ENCODE peak calls at places on chromosomes 1 and 21, in four cellular contexts. B, V, P and X are unnamed samples.

GRCh38 chr1:15027515-15027948 is 126.0 kb upstream of the TMEM51 start:
- DNase-seq in B (peak), V (peak), P (peak), X (peak)

GRCh38 chr1:203084588-203085527 is 954 bp downstream of the MYOG start:
- DNase-seq in B (peak), V (no peak), P (no peak), X (no peak)

GRCh38 chr1:83761084-83761760 is 237.7 kb downstream of the TTLL7 start:
- DNase-seq in B (no peak), V (no peak), P (no peak), X (no peak)

GRCh38 chr1:171174895-171175294 is 10.2 kb upstream of the FMO2 start:
- DNase-seq in B (no peak), V (no peak), P (no peak), X (no peak)

GRCh38 chr1:221100196-221100950 is 221.1 kb downstream of the HLX start:
- DNase-seq in B (no peak), V (no peak), P (no peak), X (no peak)

GRCh38 chr1:43317817-43318471 is 17.2 kb downstream of the TIE1 start:
- DNase-seq in B (no peak), V (peak), P (peak), X (no peak)

GRCh38 chr1:84689514-84690396 is 506 bp downstream of the SSX2IP start:
- DNase-seq in B (peak), V (peak), P (no peak), X (peak)

GRCh38 chr1:211343607-211344334 is 17.1 kb downstream of the TRAF5 start:
- DNase-seq in B (no peak), V (no peak), P (no peak), X (no peak)

GRCh38 chr1:228650141-228650540 is 85.1 kb upstream of the RHOU start:
- DNase-seq in B (no peak), V (no peak), P (peak), X (no peak)

GRCh38 chr1:244865028-244865371 is 657 bp upstream of the HNRNPU start:
- DNase-seq in B (no peak), V (peak), P (no peak), X (peak)

GRCh38 chr1:100582943-100583342 is 45.0 kb downstream of the GPR88 start:
- DNase-seq in B (no peak), V (no peak), P (no peak), X (no peak)

GRCh38 chr1:51850420-51851297 is 27.9 kb downstream of the NRDC start:
- DNase-seq in B (no peak), V (no peak), P (peak), X (peak)

GRCh38 chr1:184404727-184405027 is 17.8 kb downstream of the C1orf21 start:
- DNase-seq in B (no peak), V (no peak), P (no peak), X (no peak)

GRCh38 chr1:29389533-29390041 is 153.3 kb downstream of the PTPRU start:
- DNase-seq in B (no peak), V (no peak), P (no peak), X (no peak)

GRCh38 chr1:69645477-69645876 is 77.8 kb downstream of the LRRC7 start:
- DNase-seq in B (no peak), V (no peak), P (no peak), X (no peak)

GRCh38 chr21:17343055-17343454 is 169.8 kb upstream of the CXADR start:
- DNase-seq in B (no peak), V (no peak), P (no peak), X (no peak)

GRCh38 chr1:110243581-110243980 is 33.5 kb downstream of the KCNC4 start:
- DNase-seq in B (no peak), V (no peak), P (no peak), X (no peak)

GRCh38 chr1:74531807-74532206 is 19.4 kb upstream of the LRRC53 start:
- DNase-seq in B (no peak), V (no peak), P (no peak), X (no peak)

GRCh38 chr21:44947111-44947929 is 7.5 kb downstream of the SLX9 start:
- DNase-seq in B (peak), V (no peak), P (no peak), X (peak)

GRCh38 chr1:96698332-96698983 is 23.1 kb upstream of the PTBP2 start:
- DNase-seq in B (no peak), V (no peak), P (no peak), X (peak)

GRCh38 chr1:40392206-40392605 is 18.7 kb downstream of the SMAP2 start:
- DNase-seq in B (no peak), V (peak), P (no peak), X (no peak)

GRCh38 chr21:36973986-36974850 is 7.7 kb upstream of the HLCS start:
- DNase-seq in B (no peak), V (no peak), P (no peak), X (no peak)

GRCh38 chr1:198638894-198639319 is at the start of gene PTPRC:
- DNase-seq in B (no peak), V (no peak), P (no peak), X (no peak)

GRCh38 chr1:60848583-60849188 is 233.7 kb upstream of the NFIA start:
- DNase-seq in B (no peak), V (no peak), P (no peak), X (no peak)

GRCh38 chr1:145997156-145998023 is 1.0 kb upstream of the TXNIP start:
- DNase-seq in B (peak), V (no peak), P (no peak), X (peak)

GRCh38 chr1:205588691-205589445 is 42.9 kb downstream of the ELK4 start:
- DNase-seq in B (no peak), V (no peak), P (no peak), X (no peak)

GRCh38 chr1:94883688-94884087 is 43.2 kb downstream of the CNN3 start:
- DNase-seq in B (no peak), V (no peak), P (no peak), X (no peak)

GRCh38 chr1:183114441-183114840 is 71.6 kb upstream of the LAMC2 start:
- DNase-seq in B (no peak), V (no peak), P (no peak), X (no peak)

GRCh38 chr21:35491114-35491513 is 442.0 kb upstream of the RUNX1 start:
- DNase-seq in B (no peak), V (no peak), P (no peak), X (no peak)

GRCh38 chr1:32250893-32251716 is at the start of gene LCK:
- DNase-seq in B (no peak), V (no peak), P (no peak), X (no peak)

GRCh38 chr1:79899914-79900313 is 893.4 kb upstream of the ADGRL4 start:
- DNase-seq in B (no peak), V (no peak), P (no peak), X (no peak)

GRCh38 chr1:53541761-53542550 is 82.8 kb downstream of the DMRTB1 start:
- DNase-seq in B (peak), V (no peak), P (peak), X (no peak)

GRCh38 chr1:61082336-61083013 is at the start of gene NFIA:
- DNase-seq in B (peak), V (peak), P (peak), X (peak)

GRCh38 chr1:1796466-1796865 is 18.2 kb upstream of the NADK start:
- DNase-seq in B (no peak), V (peak), P (no peak), X (no peak)

GRCh38 chr1:14605945-14606344 is 7.5 kb downstream of the KAZN start:
- DNase-seq in B (no peak), V (no peak), P (no peak), X (no peak)

GRCh38 chr1:37233606-37234005 is 199.3 kb upstream of the GRIK3 start:
- DNase-seq in B (no peak), V (peak), P (no peak), X (no peak)

GRCh38 chr21:36419996-36420395 is 34.8 kb downstream of the CHAF1B start:
- DNase-seq in B (peak), V (peak), P (peak), X (peak)

DNA sequence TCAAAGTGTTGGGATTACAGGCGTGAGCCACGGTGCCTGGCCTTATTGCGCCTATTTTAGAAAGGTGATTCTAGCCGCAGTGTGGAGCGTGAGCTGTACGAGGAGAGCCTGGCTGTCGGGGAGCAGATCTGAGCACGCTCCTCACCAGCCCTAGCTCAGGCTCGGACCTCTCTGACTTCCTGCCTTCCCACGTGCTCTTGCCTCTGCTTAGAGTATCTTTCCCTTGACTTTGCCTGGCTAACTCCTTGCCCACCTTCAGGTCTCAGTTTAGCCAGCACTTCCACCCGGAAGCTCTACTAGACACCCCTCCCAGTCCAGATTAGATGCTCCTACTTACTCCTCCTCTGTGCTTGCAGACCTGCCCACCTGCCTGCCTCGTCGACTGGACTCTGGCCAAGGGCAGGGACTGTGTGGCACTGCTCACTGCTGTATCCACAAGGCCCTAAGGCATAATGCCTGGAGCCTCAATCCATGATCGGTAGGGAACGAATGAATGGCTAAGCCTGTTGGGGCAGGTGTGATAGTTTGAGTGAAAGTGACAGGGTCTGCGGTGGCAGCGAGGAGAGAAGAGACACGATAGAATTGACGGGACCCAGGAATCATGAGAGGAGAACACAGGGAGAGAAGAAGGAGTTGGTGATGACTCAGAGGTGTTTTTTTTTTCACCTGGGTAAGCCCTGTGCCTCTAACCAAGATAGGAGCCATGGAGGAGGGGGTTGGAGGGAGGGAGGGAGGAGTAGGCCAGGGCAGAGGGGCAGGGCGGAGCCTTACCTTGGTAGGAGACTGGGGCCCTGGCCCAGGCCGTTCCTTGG is 28.1 kb upstream of the WASF2 start:
- DNase-seq in B (no peak), V (no peak), P (no peak), X (no peak)
- H3K27ac ChIP-seq in B (peak), V (no peak), P (no peak), X (peak)

DNA sequence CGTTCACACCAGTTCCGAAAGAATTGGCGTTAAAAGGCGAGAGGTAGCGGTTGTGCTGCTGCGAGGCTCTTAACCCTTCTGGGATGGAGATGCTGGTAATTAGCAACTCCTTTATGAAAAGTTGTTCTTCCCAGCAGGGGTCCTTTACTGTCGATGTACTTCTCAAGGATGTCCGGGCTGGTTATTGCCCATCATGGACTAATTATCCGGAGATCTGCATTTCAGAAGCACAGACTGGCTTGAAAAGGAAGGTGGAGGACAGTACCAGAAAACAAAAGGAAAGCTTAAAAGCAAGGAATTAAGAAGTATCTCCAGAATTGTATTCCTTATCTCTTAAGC is 1.4 kb downstream of the AK4 start:
- DNase-seq in B (no peak), V (no peak), P (no peak), X (no peak)
- H3K27ac ChIP-seq in B (no peak), V (peak), P (no peak), X (peak)

GRCh38 chr1:230827081-230827681 is 41.1 kb downstream of the C1orf198 start:
- DNase-seq in B (no peak), V (peak), P (no peak), X (no peak)
- H3K27ac ChIP-seq in B (peak), V (peak), P (no peak), X (peak)

DNA sequence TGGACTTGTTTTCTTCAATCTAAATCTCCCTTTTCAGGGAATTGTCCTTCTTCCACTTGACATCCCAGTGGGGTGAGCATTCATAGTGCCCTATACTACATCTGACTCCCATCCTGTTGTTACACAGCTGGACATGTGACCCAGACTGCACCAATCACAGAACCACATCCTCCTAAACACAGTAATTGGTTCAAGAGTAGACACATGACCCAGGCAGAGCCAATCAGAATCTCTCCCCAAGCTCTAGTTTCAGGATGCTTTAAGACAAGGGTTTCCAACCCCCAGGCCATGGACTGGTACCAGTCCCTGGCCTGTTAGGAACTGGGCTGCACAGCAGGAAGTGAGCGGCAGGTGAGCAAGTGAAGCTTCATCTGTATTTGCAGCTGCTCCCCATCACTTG is 5.6 kb upstream of the DDOST start:
- DNase-seq in B (no peak), V (no peak), P (no peak), X (no peak)
- H3K27ac ChIP-seq in B (no peak), V (no peak), P (no peak), X (peak)

DNA sequence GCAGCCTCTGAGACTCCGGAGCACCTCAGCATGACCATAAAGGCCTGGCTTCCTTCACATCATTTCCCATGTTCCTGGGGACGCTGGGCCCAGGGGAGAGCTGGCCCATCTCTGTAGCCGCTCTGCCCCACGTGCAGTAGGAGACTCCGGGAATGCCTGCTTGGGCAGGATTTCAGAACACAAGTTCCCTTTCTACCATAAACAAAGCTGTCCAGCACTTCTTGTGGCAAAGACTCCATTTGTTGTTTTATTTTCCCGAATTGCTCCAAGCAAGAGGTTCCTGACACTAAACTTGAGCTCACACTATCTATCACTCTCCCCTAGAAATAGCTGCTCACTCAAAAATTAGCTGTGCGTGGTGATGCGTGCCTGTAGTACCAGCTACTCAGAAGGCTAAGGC is 21.9 kb downstream of the CHD5 start:
- DNase-seq in B (no peak), V (no peak), P (no peak), X (no peak)
- H3K27ac ChIP-seq in B (no peak), V (no peak), P (no peak), X (no peak)

DNA sequence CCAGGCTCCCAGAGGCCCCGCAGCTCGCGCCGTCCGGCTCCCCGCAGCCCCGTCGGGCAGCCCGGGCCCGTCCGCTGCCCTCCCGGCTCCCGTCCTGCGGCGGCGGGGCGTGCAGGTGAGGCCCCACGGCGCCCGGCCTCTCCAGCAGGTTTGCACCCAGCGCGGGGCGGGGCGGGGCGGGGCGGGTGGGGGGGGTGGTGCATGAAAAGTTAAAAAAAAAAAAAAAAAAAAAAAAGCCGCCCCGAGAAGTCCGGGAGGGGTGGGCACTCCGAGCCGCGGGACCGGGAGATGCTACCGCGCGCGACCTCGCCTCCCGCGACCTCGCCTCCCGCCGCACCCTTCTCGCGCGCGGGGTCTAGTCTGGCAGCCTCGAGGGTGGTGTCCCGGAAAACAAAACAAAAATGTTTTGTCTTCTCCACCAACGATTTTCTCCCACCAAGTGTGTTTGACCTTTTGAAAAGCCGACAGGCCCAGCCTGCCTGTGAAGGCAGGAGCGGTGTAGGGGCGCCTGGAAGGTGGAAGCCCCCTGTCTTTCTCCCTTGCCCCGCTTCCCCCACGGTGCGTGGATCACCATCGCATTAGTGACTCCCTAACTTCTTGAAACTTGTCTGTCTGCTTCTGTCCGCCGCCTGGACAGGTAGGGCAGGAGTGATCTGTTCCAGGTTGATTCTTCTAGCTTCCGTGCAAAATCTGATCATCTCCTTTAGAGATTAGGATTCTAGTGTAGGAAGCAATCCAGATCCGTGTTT is 541 bp downstream of the RCAN3 start:
- DNase-seq in B (no peak), V (no peak), P (peak), X (peak)
- H3K27ac ChIP-seq in B (peak), V (no peak), P (peak), X (peak)

DNA sequence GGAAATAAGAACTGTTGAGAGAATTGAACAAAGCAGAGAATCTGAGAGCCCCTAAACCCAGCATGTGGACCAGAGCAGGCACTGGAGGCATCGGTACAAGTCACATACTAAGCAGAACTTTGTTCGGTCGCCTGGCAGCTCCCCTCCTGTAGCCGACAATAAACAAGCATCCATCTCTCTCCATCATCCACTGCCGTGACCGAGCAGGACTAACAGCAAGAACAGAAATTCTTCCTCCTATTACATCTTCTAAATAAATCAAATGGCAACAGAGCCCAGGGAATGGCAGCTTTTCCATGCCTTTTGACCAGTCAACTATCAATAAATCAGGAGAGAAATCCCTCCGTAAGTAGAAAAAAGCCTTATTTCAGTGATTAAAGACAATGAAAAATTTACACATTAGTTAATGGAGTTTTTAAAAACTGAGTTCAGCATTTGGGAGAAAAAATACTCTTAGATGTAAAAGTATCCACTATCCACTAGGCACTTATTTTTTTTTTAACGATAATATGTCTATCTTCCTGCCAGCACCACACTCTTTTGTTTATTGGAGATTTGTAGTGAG is 36.5 kb downstream of the PTPN14 start:
- DNase-seq in B (no peak), V (no peak), P (no peak), X (no peak)
- H3K27ac ChIP-seq in B (peak), V (no peak), P (no peak), X (no peak)